ENCODE peak calls at places on chromosome 16, in ten cellular contexts. Y is heart right ventricle, M is stomach, A is right atrium auricular region, O is heart left ventricle, L is cardiac fibroblast, U is fibroblast of lung, X is kidney, Z is upper lobe of right lung, C is colonic mucosa. I is an unnamed sample.

GRCh38 chr16:1338119-1338730 is 4.8 kb downstream of the BAIAP3 start:
- DNase-seq in Z (no peak), L (no peak), A (no peak), Y (no peak), C (peak), M (peak), O (no peak), U (no peak), X (no peak), I (peak)

GRCh38 chr16:4273858-4274291 is 1.1 kb upstream of the TFAP4 start:
- DNase-seq in X (peak), O (peak), U (peak), L (peak), C (peak), Y (peak), M (peak), Z (peak), A (peak), I (peak)

GRCh38 chr16:59404509-59404908 is 670.4 kb upstream of the GOT2 start:
- DNase-seq in Z (no peak), M (no peak), Y (no peak), O (no peak), X (no peak), A (no peak), C (no peak), L (no peak), U (no peak), I (no peak)

GRCh38 chr16:10678655-10679054 is 16.1 kb downstream of the TEKT5 start:
- DNase-seq in L (no peak), Z (no peak), U (no peak), X (no peak), A (no peak), O (no peak), C (no peak), Y (no peak), M (no peak), I (no peak)

GRCh38 chr16:89909777-89910716 is 8.6 kb upstream of the MC1R start:
- DNase-seq in Z (peak), C (peak), Y (peak), L (peak), A (peak), U (peak), M (peak), X (peak), O (peak), I (peak)

GRCh38 chr16:54407596-54407995 is 121.0 kb upstream of the IRX3 start:
- DNase-seq in Z (no peak), C (no peak), Y (no peak), X (no peak), M (no peak), O (no peak), U (peak), A (no peak), L (peak), I (no peak)

GRCh38 chr16:70695351-70696070 is 9.7 kb upstream of the MTSS2 start:
- DNase-seq in L (peak), Z (peak), Y (peak), U (no peak), A (no peak), O (peak), M (peak), X (no peak), C (peak), I (peak)

GRCh38 chr16:1773703-1774455 is 945 bp upstream of the MRPS34 start:
- DNase-seq in O (no peak), Y (no peak), U (peak), C (no peak), X (no peak), Z (no peak), A (no peak), M (peak), L (peak), I (peak)

GRCh38 chr16:89471225-89471624 is 19.1 kb downstream of the ANKRD11 start:
- DNase-seq in U (peak), M (no peak), O (no peak), Y (no peak), Z (no peak), X (no peak), L (peak), C (no peak), A (no peak), I (no peak)

GRCh38 chr16:72848759-72849664 is 198.9 kb downstream of the ZFHX3 start:
- DNase-seq in Z (peak), C (peak), A (peak), M (peak), O (peak), Y (peak), L (peak), U (peak), X (peak), I (no peak)

GRCh38 chr16:6484931-6485330 is 847.7 kb upstream of the RBFOX1 start:
- DNase-seq in A (no peak), Z (no peak), L (no peak), O (no peak), U (no peak), M (no peak), X (no peak), C (no peak), Y (no peak), I (no peak)

GRCh38 chr16:49834496-49835009 is 21.4 kb downstream of the ZNF423 start:
- DNase-seq in L (peak), C (peak), X (peak), Y (peak), M (no peak), Z (no peak), O (peak), A (no peak), U (peak), I (no peak)

GRCh38 chr16:919658-920631 is 50.8 kb downstream of the LMF1 start:
- DNase-seq in Z (no peak), X (peak), A (peak), M (no peak), Y (peak), C (no peak), U (peak), O (peak), L (peak), I (no peak)

GRCh38 chr16:56647641-56648431 is 3.9 kb upstream of the MT1B start:
- DNase-seq in C (peak), L (no peak), M (no peak), O (no peak), Y (no peak), U (no peak), X (no peak), Z (no peak), A (no peak), I (no peak)

GRCh38 chr16:72083778-72084404 is 9.5 kb downstream of the TXNL4B start:
- DNase-seq in X (no peak), A (no peak), U (peak), Y (no peak), Z (no peak), O (no peak), M (no peak), L (no peak), C (no peak), I (no peak)

GRCh38 chr16:23354246-23354645 is 52.1 kb downstream of the SCNN1B start:
- DNase-seq in M (no peak), U (no peak), L (no peak), Y (no peak), A (no peak), Z (peak), C (no peak), O (no peak), X (peak), I (no peak)

GRCh38 chr16:79876332-79876730 is 275.8 kb upstream of the MAF start:
- DNase-seq in A (no peak), O (no peak), M (no peak), L (no peak), U (no peak), Y (no peak), C (no peak), X (no peak), Z (no peak), I (no peak)

GRCh38 chr16:75298252-75298651 is 46.8 kb upstream of the BCAR1 start:
- DNase-seq in Z (no peak), X (no peak), A (no peak), M (no peak), L (no peak), Y (no peak), U (no peak), O (no peak), C (no peak), I (no peak)

GRCh38 chr16:76193851-76194620 is 83.2 kb upstream of the CNTNAP4 start:
- DNase-seq in A (no peak), M (no peak), X (no peak), C (no peak), O (no peak), U (peak), Y (no peak), Z (no peak), L (no peak), I (no peak)

DNA sequence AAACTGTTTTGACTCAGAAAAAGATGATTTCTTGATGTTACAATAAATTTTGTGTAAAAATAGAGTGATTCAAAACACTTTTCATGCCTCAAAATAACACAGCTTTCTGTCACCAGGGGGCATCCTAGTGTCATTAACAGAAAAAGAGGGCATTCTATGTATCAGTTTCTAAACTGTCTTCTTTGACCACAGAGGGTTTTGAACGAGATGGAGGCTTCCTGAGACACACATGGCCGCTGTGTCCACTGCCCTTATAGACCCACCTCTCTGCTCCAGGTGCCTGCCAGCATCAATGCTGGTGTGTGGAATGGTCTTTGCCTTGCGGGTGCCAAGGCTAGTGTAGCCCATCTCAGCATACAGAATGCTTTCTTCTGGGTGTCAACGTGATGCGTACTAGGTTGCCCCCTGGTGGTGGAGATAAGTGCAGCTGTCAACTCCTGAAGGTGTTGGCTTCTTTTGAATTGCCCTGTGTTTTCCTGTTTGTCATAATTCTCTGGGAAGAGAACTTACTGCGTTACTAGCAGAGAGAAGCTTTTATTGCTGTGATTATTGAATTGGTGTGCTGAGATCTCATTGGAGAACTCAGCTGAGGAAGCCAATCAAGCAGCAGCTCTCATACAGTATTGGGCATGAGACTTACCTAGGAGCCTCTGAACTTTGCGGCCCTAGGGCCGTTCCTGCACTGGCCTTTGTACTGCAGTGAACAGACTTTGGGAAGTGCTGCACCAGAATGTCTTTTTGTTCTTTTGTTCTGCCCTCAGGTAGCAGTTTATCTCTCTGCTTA is 38.6 kb downstream of the USP10 start:
- DNase-seq in C (peak), Z (peak), X (peak), O (peak), L (peak), A (peak), Y (peak), U (peak), M (peak), I (peak)
- TF ChIP-seq CTCF in C (peak), Z (peak), X (peak), O (peak), L (peak), A (peak), Y (peak), U (peak), M (no peak), I (peak)

GRCh38 chr16:47578573-47578972 is 117.4 kb downstream of the PHKB start:
- DNase-seq in C (no peak), A (no peak), M (no peak), X (no peak), Z (no peak), L (no peak), Y (no peak), O (no peak), U (no peak), I (no peak)
- TF ChIP-seq CTCF in C (no peak), A (no peak), M (no peak), X (no peak), Z (no peak), L (no peak), Y (no peak), O (no peak), U (no peak), I (no peak)

GRCh38 chr16:67342616-67343015 is 16.0 kb downstream of the LRRC36 start:
- DNase-seq in A (no peak), U (no peak), Z (no peak), O (no peak), X (no peak), C (no peak), M (no peak), Y (no peak), L (no peak), I (no peak)

GRCh38 chr16:67336111-67336510 is 9.5 kb downstream of the LRRC36 start:
- DNase-seq in X (no peak), L (no peak), U (no peak), C (no peak), O (no peak), M (no peak), Y (no peak), Z (no peak), A (no peak), I (no peak)

GRCh38 chr16:67341250-67341649 is 14.6 kb downstream of the LRRC36 start:
- DNase-seq in A (no peak), Y (no peak), M (no peak), X (no peak), O (no peak), U (no peak), C (no peak), Z (no peak), L (no peak), I (no peak)

GRCh38 chr16:67336646-67337045 is 10.0 kb downstream of the LRRC36 start:
- DNase-seq in Z (no peak), L (no peak), M (no peak), O (no peak), U (no peak), X (no peak), C (no peak), A (no peak), Y (no peak), I (no peak)

GRCh38 chr16:67339453-67339852 is 12.8 kb downstream of the LRRC36 start:
- DNase-seq in O (no peak), M (no peak), X (no peak), C (no peak), Z (no peak), A (no peak), Y (no peak), L (peak), U (peak), I (peak)
- TF ChIP-seq CTCF in O (no peak), M (no peak), X (no peak), C (no peak), Z (no peak), A (peak), Y (peak), L (peak), U (peak), I (peak)

GRCh38 chr16:78607465-78607864 is 508.0 kb downstream of the WWOX start:
- DNase-seq in M (no peak), A (no peak), U (peak), O (no peak), X (no peak), Z (no peak), L (peak), C (no peak), Y (no peak), I (no peak)

GRCh38 chr16:78605548-78606097 is 506.2 kb downstream of the WWOX start:
- DNase-seq in O (no peak), A (no peak), Y (peak), L (no peak), X (no peak), Z (no peak), C (no peak), M (no peak), U (no peak), I (no peak)

GRCh38 chr16:78607022-78607421 is 507.6 kb downstream of the WWOX start:
- DNase-seq in X (no peak), Y (no peak), C (no peak), L (peak), O (no peak), A (no peak), Z (no peak), M (no peak), U (no peak), I (no peak)

GRCh38 chr16:78608305-78608776 is 508.9 kb downstream of the WWOX start:
- DNase-seq in Z (no peak), C (no peak), U (no peak), O (no peak), L (no peak), M (no peak), A (no peak), X (no peak), Y (peak), I (no peak)

GRCh38 chr16:78606572-78606971 is 507.1 kb downstream of the WWOX start:
- DNase-seq in M (no peak), C (no peak), L (no peak), A (no peak), Y (no peak), U (no peak), O (no peak), X (no peak), Z (no peak), I (no peak)
- TF ChIP-seq CTCF in M (no peak), C (no peak), L (no peak), A (no peak), Y (no peak), U (no peak), O (no peak), X (no peak), Z (no peak), I (no peak)

I was measured in OCI-LY7.